ENCODE peak calls at places on chromosomes 2 and 18, in nine cellular contexts. One of them, this sample, is unnamed.

GRCh38 chr2:47950340-47951280 is 44.3 kb upstream of the FBXO11 start:
- DNase-seq in HL-60: no peak
- DNase-seq in HCT116: no peak
- DNase-seq in transverse colon: no peak
- DNase-seq in breast epithelium: no peak
- DNase-seq in GM23338: no peak
- DNase-seq in sigmoid colon: no peak
- DNase-seq in H1: no peak
- DNase-seq in spleen: no peak
- DNase-seq in this sample: peak

GRCh38 chr2:234395801-234396478 is 100.9 kb downstream of the ARL4C start:
- DNase-seq in HCT116: no peak
- DNase-seq in HL-60: no peak
- DNase-seq in GM23338: no peak
- DNase-seq in transverse colon: no peak
- DNase-seq in spleen: no peak
- DNase-seq in sigmoid colon: no peak
- DNase-seq in H1: no peak
- DNase-seq in breast epithelium: no peak
- DNase-seq in this sample: no peak

GRCh38 chr18:50401888-50402287 is 27.0 kb downstream of the SKA1 start:
- DNase-seq in sigmoid colon: no peak
- DNase-seq in transverse colon: peak
- DNase-seq in spleen: no peak
- DNase-seq in HCT116: no peak
- DNase-seq in HL-60: no peak
- DNase-seq in GM23338: peak
- DNase-seq in breast epithelium: no peak
- DNase-seq in H1: peak
- DNase-seq in this sample: no peak

GRCh38 chr18:23793985-23794867 is 105.0 kb downstream of the LAMA3 start:
- DNase-seq in HCT116: no peak
- DNase-seq in GM23338: peak
- DNase-seq in HL-60: no peak
- DNase-seq in spleen: no peak
- DNase-seq in breast epithelium: no peak
- DNase-seq in transverse colon: no peak
- DNase-seq in sigmoid colon: no peak
- DNase-seq in H1: no peak
- DNase-seq in this sample: no peak

GRCh38 chr2:23584054-23584745 is 199.2 kb downstream of the KLHL29 start:
- DNase-seq in GM23338: no peak
- DNase-seq in spleen: peak
- DNase-seq in transverse colon: no peak
- DNase-seq in HL-60: no peak
- DNase-seq in sigmoid colon: peak
- DNase-seq in breast epithelium: no peak
- DNase-seq in HCT116: no peak
- DNase-seq in H1: no peak
- DNase-seq in this sample: no peak

GRCh38 chr2:238916176-238916874 is 68.4 kb downstream of the TWIST2 start:
- DNase-seq in HL-60: no peak
- DNase-seq in transverse colon: no peak
- DNase-seq in sigmoid colon: no peak
- DNase-seq in H1: no peak
- DNase-seq in breast epithelium: no peak
- DNase-seq in spleen: peak
- DNase-seq in GM23338: no peak
- DNase-seq in HCT116: no peak
- DNase-seq in this sample: no peak

GRCh38 chr2:98583866-98584618 is 24.3 kb downstream of the COA5 start:
- DNase-seq in transverse colon: peak
- DNase-seq in sigmoid colon: no peak
- DNase-seq in GM23338: no peak
- DNase-seq in H1: peak
- DNase-seq in HL-60: no peak
- DNase-seq in spleen: no peak
- DNase-seq in HCT116: no peak
- DNase-seq in breast epithelium: no peak
- DNase-seq in this sample: no peak

GRCh38 chr2:78127428-78127827 is 605.3 kb upstream of the LRRTM4 start:
- DNase-seq in transverse colon: no peak
- DNase-seq in GM23338: no peak
- DNase-seq in H1: no peak
- DNase-seq in HL-60: no peak
- DNase-seq in HCT116: no peak
- DNase-seq in spleen: no peak
- DNase-seq in breast epithelium: no peak
- DNase-seq in sigmoid colon: no peak
- DNase-seq in this sample: no peak

GRCh38 chr18:62576277-62576676 is 53.5 kb downstream of the ZCCHC2 start:
- DNase-seq in sigmoid colon: no peak
- DNase-seq in breast epithelium: no peak
- DNase-seq in H1: no peak
- DNase-seq in GM23338: no peak
- DNase-seq in HCT116: no peak
- DNase-seq in spleen: no peak
- DNase-seq in HL-60: no peak
- DNase-seq in transverse colon: no peak
- DNase-seq in this sample: no peak

GRCh38 chr18:51907687-51908597 is 432.1 kb upstream of the DCC start:
- DNase-seq in transverse colon: peak
- DNase-seq in GM23338: no peak
- DNase-seq in H1: no peak
- DNase-seq in HL-60: no peak
- DNase-seq in spleen: no peak
- DNase-seq in breast epithelium: no peak
- DNase-seq in HCT116: no peak
- DNase-seq in sigmoid colon: no peak
- DNase-seq in this sample: no peak

GRCh38 chr2:112622528-112622849 is 23.2 kb upstream of the SLC20A1 start:
- DNase-seq in HL-60: no peak
- DNase-seq in spleen: no peak
- DNase-seq in breast epithelium: no peak
- DNase-seq in HCT116: no peak
- DNase-seq in transverse colon: no peak
- DNase-seq in H1: no peak
- DNase-seq in GM23338: no peak
- DNase-seq in sigmoid colon: peak
- DNase-seq in this sample: no peak

GRCh38 chr2:101047774-101048173 is 45.7 kb downstream of the RPL31 start:
- DNase-seq in HL-60: no peak
- DNase-seq in breast epithelium: no peak
- DNase-seq in HCT116: no peak
- DNase-seq in GM23338: no peak
- DNase-seq in spleen: no peak
- DNase-seq in sigmoid colon: no peak
- DNase-seq in H1: no peak
- DNase-seq in transverse colon: no peak
- DNase-seq in this sample: no peak

GRCh38 chr2:96900237-96900636 is 30.4 kb upstream of the SEMA4C start:
- DNase-seq in transverse colon: no peak
- DNase-seq in HL-60: no peak
- DNase-seq in GM23338: no peak
- DNase-seq in spleen: no peak
- DNase-seq in HCT116: no peak
- DNase-seq in sigmoid colon: no peak
- DNase-seq in breast epithelium: no peak
- DNase-seq in H1: no peak
- DNase-seq in this sample: no peak

GRCh38 chr2:74702001-74702715 is 48.1 kb downstream of the SEMA4F start:
- DNase-seq in H1: no peak
- DNase-seq in sigmoid colon: no peak
- DNase-seq in GM23338: no peak
- DNase-seq in transverse colon: no peak
- DNase-seq in HCT116: no peak
- DNase-seq in spleen: no peak
- DNase-seq in breast epithelium: no peak
- DNase-seq in HL-60: no peak
- DNase-seq in this sample: no peak

GRCh38 chr18:41266616-41267015 is 688.4 kb upstream of the PIK3C3 start:
- DNase-seq in H1: no peak
- DNase-seq in transverse colon: no peak
- DNase-seq in breast epithelium: no peak
- DNase-seq in sigmoid colon: no peak
- DNase-seq in HL-60: no peak
- DNase-seq in GM23338: no peak
- DNase-seq in spleen: no peak
- DNase-seq in HCT116: no peak
- DNase-seq in this sample: no peak

GRCh38 chr2:144324446-144325045 is 195.4 kb downstream of the ZEB2 start:
- DNase-seq in sigmoid colon: no peak
- DNase-seq in breast epithelium: no peak
- DNase-seq in transverse colon: no peak
- DNase-seq in H1: no peak
- DNase-seq in spleen: no peak
- DNase-seq in HL-60: no peak
- DNase-seq in HCT116: no peak
- DNase-seq in GM23338: no peak
- DNase-seq in this sample: no peak

GRCh38 chr2:71746946-71747501 is 293.7 kb downstream of the DYSF start:
- DNase-seq in H1: no peak
- DNase-seq in HL-60: no peak
- DNase-seq in HCT116: no peak
- DNase-seq in sigmoid colon: peak
- DNase-seq in spleen: no peak
- DNase-seq in GM23338: peak
- DNase-seq in breast epithelium: peak
- DNase-seq in transverse colon: peak
- DNase-seq in this sample: no peak

GRCh38 chr2:85649201-85650190 is 18.5 kb downstream of the SFTPB start:
- DNase-seq in HCT116: no peak
- DNase-seq in HL-60: no peak
- DNase-seq in breast epithelium: no peak
- DNase-seq in sigmoid colon: no peak
- DNase-seq in H1: no peak
- DNase-seq in GM23338: no peak
- DNase-seq in transverse colon: no peak
- DNase-seq in spleen: no peak
- DNase-seq in this sample: no peak
- H3K27ac ChIP-seq in HCT116: no peak
- H3K27ac ChIP-seq in HL-60: no peak
- H3K27ac ChIP-seq in breast epithelium: no peak
- H3K27ac ChIP-seq in sigmoid colon: no peak
- H3K27ac ChIP-seq in H1: no peak
- H3K27ac ChIP-seq in GM23338: no peak
- H3K27ac ChIP-seq in transverse colon: no peak
- H3K27ac ChIP-seq in spleen: no peak
- H3K27ac ChIP-seq in this sample: no peak

DNA sequence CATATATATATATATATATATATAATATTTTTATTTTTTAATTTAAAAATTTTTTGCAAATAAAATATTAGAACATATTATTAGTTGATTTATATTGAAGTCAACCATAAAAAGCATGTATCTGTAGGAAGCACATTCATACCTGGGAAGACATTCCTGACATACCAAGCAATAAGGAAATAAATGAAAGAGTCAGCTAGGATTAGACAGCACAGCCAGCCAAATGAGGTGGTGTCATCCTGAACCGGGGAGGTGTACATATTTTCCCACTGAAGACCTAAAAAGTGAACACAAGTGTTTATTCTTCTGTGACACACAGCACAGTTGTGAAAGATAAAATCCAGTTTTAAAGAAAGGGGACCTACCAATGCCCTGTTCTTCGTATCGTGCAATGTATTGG is 149.2 kb downstream of the ABCA12 start:
- DNase-seq in HCT116: no peak
- DNase-seq in GM23338: no peak
- DNase-seq in sigmoid colon: no peak
- DNase-seq in H1: no peak
- DNase-seq in spleen: no peak
- DNase-seq in breast epithelium: no peak
- DNase-seq in transverse colon: no peak
- DNase-seq in HL-60: no peak
- DNase-seq in this sample: no peak
- TF ChIP-seq POLR2AphosphoS5 in HCT116: no peak
- TF ChIP-seq POLR2AphosphoS5 in GM23338: no peak
- TF ChIP-seq POLR2AphosphoS5 in sigmoid colon: no peak
- TF ChIP-seq POLR2AphosphoS5 in H1: no peak
- TF ChIP-seq POLR2AphosphoS5 in spleen: no peak
- TF ChIP-seq POLR2AphosphoS5 in breast epithelium: no peak
- TF ChIP-seq POLR2AphosphoS5 in transverse colon: no peak
- TF ChIP-seq POLR2AphosphoS5 in HL-60: no peak
- TF ChIP-seq POLR2AphosphoS5 in this sample: no peak

DNA sequence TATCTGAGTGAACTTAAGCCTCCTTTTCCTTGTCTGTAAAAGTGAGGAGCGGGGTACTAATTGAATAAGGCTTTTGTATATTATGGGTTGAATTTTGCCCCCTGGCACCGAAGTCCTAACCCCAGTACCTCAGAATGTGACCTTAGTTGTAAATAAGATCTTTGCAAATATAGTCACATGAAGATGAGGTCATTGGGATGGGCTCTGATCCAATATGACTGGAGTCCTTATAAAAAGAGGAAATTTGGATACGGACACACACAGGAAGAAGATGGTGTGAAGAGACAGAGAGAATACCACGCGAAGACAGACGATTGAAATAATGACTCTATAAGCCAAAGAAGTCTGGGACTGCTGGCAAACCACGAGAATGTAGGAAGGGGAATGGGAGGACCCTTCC is 98.5 kb downstream of the CPO start:
- DNase-seq in sigmoid colon: no peak
- DNase-seq in H1: no peak
- DNase-seq in transverse colon: no peak
- DNase-seq in HCT116: no peak
- DNase-seq in HL-60: no peak
- DNase-seq in breast epithelium: no peak
- DNase-seq in spleen: no peak
- DNase-seq in GM23338: no peak
- DNase-seq in this sample: no peak
- H3K27ac ChIP-seq in sigmoid colon: no peak
- H3K27ac ChIP-seq in H1: no peak
- H3K27ac ChIP-seq in transverse colon: no peak
- H3K27ac ChIP-seq in HCT116: no peak
- H3K27ac ChIP-seq in HL-60: no peak
- H3K27ac ChIP-seq in breast epithelium: no peak
- H3K27ac ChIP-seq in spleen: no peak
- H3K27ac ChIP-seq in GM23338: peak
- H3K27ac ChIP-seq in this sample: no peak

DNA sequence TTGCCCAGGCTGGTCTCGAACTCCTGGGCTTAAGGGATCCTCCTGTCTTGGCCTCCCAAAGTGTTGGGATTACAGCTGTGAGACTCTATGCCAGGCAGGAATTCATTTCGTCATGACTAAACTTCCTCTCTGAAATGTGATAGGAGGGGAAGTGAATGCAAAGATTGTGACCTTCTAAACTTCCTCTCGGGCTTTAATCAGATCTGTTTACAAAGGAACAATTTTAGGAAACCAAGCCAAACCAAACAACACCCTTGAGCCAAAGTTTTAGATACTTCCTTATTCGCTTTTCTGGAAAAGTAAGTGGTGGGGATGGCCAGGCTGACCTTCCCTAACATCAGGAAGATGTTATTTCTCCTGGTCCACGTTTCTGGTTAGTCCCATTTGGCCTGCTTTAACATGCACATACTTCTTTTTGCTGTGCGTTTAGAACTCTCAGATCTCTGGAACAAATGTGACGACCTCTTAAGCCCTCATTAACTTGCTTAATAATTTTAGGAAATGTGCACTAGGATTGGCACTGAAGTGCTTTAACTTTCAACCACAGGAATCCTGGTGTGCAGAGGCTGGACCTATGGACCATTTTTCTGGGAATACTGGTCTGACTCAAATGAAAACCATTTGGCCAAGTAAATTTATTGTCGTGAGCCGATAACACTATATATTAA is 33.2 kb upstream of the YES1 start:
- DNase-seq in HL-60: no peak
- DNase-seq in sigmoid colon: no peak
- DNase-seq in H1: no peak
- DNase-seq in HCT116: peak
- DNase-seq in breast epithelium: no peak
- DNase-seq in GM23338: no peak
- DNase-seq in transverse colon: no peak
- DNase-seq in spleen: no peak
- DNase-seq in this sample: no peak
- TF ChIP-seq POLR2AphosphoS5 in HL-60: no peak
- TF ChIP-seq POLR2AphosphoS5 in sigmoid colon: no peak
- TF ChIP-seq POLR2AphosphoS5 in H1: no peak
- TF ChIP-seq POLR2AphosphoS5 in HCT116: peak
- TF ChIP-seq POLR2AphosphoS5 in breast epithelium: no peak
- TF ChIP-seq POLR2AphosphoS5 in GM23338: no peak
- TF ChIP-seq POLR2AphosphoS5 in transverse colon: no peak
- TF ChIP-seq POLR2AphosphoS5 in spleen: no peak
- TF ChIP-seq POLR2AphosphoS5 in this sample: no peak

This sample was measured in SK-N-MC.